ENCODE peak calls at places on chromosomes 6 and 20, in eight cellular contexts. D, S, W, A, M, U, N and X are unnamed samples.

GRCh38 chr20:44576297-44576696 is 6.1 kb upstream of the PKIG start:
- DNase-seq in S (no peak), D (no peak), N (no peak), A (no peak), W (peak), M (peak), U (peak), X (no peak)

GRCh38 chr20:19531446-19531845 is 226.6 kb upstream of the RIN2 start:
- DNase-seq in D (no peak), S (no peak), U (no peak), N (no peak), W (no peak), M (no peak), A (no peak), X (no peak)

GRCh38 chr20:51800769-51801219 is 1.5 kb downstream of the SALL4 start:
- DNase-seq in W (peak), U (peak), N (no peak), M (no peak), S (no peak), D (no peak), A (no peak), X (no peak)

GRCh38 chr6:16391451-16391912 is 153.1 kb downstream of the GMPR start:
- DNase-seq in D (no peak), N (no peak), U (no peak), S (no peak), M (no peak), A (no peak), W (no peak), X (no peak)

GRCh38 chr6:107545761-107546160 is 55.8 kb downstream of the SOBP start:
- DNase-seq in D (no peak), W (no peak), N (no peak), A (no peak), M (peak), S (no peak), U (no peak), X (no peak)

GRCh38 chr6:15615837-15616236 is 47.0 kb downstream of the DTNBP1 start:
- DNase-seq in M (no peak), A (no peak), N (no peak), S (no peak), D (no peak), W (peak), U (no peak), X (no peak)

GRCh38 chr6:84082693-84083265 is 49.2 kb downstream of the MRAP2 start:
- DNase-seq in U (peak), M (no peak), S (no peak), D (no peak), A (no peak), N (no peak), W (no peak), X (no peak)

GRCh38 chr20:13158339-13158738 is 62.7 kb upstream of the ISM1 start:
- DNase-seq in D (no peak), M (no peak), N (no peak), U (no peak), S (no peak), W (no peak), A (no peak), X (no peak)

GRCh38 chr6:1482381-1483166 is 93.2 kb downstream of the FOXF2 start:
- DNase-seq in U (no peak), W (peak), D (no peak), A (no peak), M (no peak), S (no peak), N (no peak), X (no peak)

GRCh38 chr6:81575446-81575845 is 177.0 kb downstream of the TENT5A start:
- DNase-seq in D (no peak), N (no peak), A (no peak), M (no peak), U (no peak), S (no peak), W (no peak), X (no peak)

GRCh38 chr20:41717464-41717863 is 99.3 kb upstream of the CHD6 start:
- DNase-seq in S (no peak), M (no peak), N (no peak), A (no peak), D (no peak), U (no peak), W (no peak), X (peak)

GRCh38 chr6:170545405-170545804 is 7.7 kb downstream of the PSMB1 start:
- DNase-seq in S (no peak), A (no peak), W (no peak), U (no peak), M (no peak), N (no peak), D (no peak), X (no peak)

GRCh38 chr6:128208078-128208477 is 307.2 kb upstream of the THEMIS start:
- DNase-seq in M (no peak), A (no peak), W (no peak), U (no peak), D (no peak), S (no peak), N (no peak), X (no peak)

GRCh38 chr6:92559611-92560010 is 859.7 kb downstream of the EPHA7 start:
- DNase-seq in D (no peak), U (no peak), N (no peak), W (no peak), S (no peak), A (no peak), M (no peak), X (no peak)

GRCh38 chr20:10940941-10941340 is 267.1 kb upstream of the JAG1 start:
- DNase-seq in W (peak), S (no peak), U (no peak), N (no peak), M (no peak), A (no peak), D (no peak), X (no peak)

GRCh38 chr20:32479012-32479411 is 106.1 kb downstream of the NOL4L start:
- DNase-seq in S (no peak), U (no peak), N (no peak), W (no peak), M (no peak), A (peak), D (no peak), X (no peak)

GRCh38 chr6:130858498-130859160 is 31.4 kb downstream of the SMLR1 start:
- DNase-seq in M (no peak), W (no peak), A (no peak), S (no peak), N (no peak), U (peak), D (no peak), X (no peak)

GRCh38 chr6:16229710-16230109 is 8.7 kb upstream of the GMPR start:
- DNase-seq in A (no peak), S (no peak), W (no peak), D (no peak), M (no peak), U (no peak), N (no peak), X (no peak)

GRCh38 chr6:31356216-31356945 is 598 bp downstream of the HLA-B start:
- DNase-seq in N (no peak), S (peak), A (peak), W (peak), U (no peak), D (peak), M (no peak), X (no peak)

GRCh38 chr6:148760568-148761531 is 14.0 kb downstream of the UST start:
- DNase-seq in S (peak), U (no peak), W (peak), A (peak), N (peak), D (peak), M (no peak), X (no peak)

GRCh38 chr6:33965766-33966165 is 162.0 kb upstream of the MLN start:
- DNase-seq in D (no peak), U (no peak), M (no peak), A (no peak), N (no peak), S (peak), W (no peak), X (no peak)

GRCh38 chr6:150128425-150128824 is 14.4 kb upstream of the PPP1R14C start:
- DNase-seq in A (no peak), U (no peak), S (no peak), W (no peak), M (no peak), D (no peak), N (no peak), X (no peak)

GRCh38 chr20:22472386-22472785 is 112.0 kb downstream of the FOXA2 start:
- DNase-seq in S (no peak), W (no peak), U (no peak), M (no peak), A (no peak), N (no peak), D (no peak), X (no peak)

GRCh38 chr6:57017069-57017468 is 29.4 kb upstream of the KIAA1586 start:
- DNase-seq in A (no peak), M (no peak), D (no peak), W (no peak), S (no peak), U (no peak), N (no peak), X (no peak)

GRCh38 chr20:46545077-46545826 is 5.2 kb downstream of the OCSTAMP start:
- DNase-seq in N (no peak), A (no peak), S (no peak), M (no peak), D (no peak), W (no peak), U (no peak), X (no peak)

GRCh38 chr6:27795697-27796494 is 116.3 kb downstream of the OR2B2 start:
- DNase-seq in W (peak), S (no peak), A (no peak), U (peak), M (peak), D (no peak), N (no peak), X (no peak)

GRCh38 chr20:34557936-34558319 is 590 bp upstream of the MAP1LC3A start:
- DNase-seq in N (no peak), D (no peak), M (no peak), S (no peak), W (no peak), A (peak), U (no peak), X (no peak)

GRCh38 chr6:104325341-104326172 is 534.2 kb downstream of the HACE1 start:
- DNase-seq in M (peak), U (peak), A (no peak), N (no peak), S (no peak), W (peak), D (no peak), X (peak)
- TF ChIP-seq CTCF in M (peak), U (peak), A (no peak), N (no peak), S (no peak), W (peak), D (peak), X (peak)

DNA sequence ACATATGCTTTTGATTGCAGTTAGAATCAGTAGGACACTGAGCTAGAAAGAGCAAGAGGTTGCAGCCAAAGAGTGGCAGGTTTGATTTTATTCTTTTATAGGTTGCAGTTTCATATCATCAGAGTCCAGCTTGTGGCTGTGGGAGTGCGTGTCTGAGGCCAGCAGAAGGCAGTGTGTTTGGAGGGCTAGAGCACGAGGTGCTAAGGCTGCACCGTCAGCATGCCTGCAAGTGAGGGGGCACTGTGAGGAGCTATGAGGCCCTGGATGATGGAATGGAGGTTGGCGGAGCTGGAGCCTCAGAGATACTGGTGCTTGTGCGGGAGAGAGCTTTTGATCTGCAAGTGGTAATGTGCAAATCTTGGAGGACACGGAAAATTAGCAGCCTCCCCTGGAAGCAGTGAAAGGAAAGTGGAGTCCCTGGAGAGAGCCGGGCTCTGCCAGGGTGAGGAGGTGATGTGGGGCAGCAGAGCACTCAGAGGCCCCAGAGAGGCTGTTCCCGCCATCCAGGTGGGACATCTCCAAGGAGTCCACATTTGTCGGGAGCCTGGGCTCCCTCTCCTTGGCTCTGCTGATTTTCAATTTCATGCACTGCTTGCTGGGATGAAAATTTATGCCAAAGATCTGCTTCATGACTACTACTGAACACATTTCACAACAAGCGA is 43.6 kb downstream of the PXDC1 start:
- DNase-seq in A (no peak), S (no peak), U (no peak), N (no peak), D (no peak), M (no peak), W (no peak), X (no peak)
- TF ChIP-seq CTCF in A (no peak), S (no peak), U (no peak), N (no peak), D (no peak), M (no peak), W (no peak), X (no peak)

DNA sequence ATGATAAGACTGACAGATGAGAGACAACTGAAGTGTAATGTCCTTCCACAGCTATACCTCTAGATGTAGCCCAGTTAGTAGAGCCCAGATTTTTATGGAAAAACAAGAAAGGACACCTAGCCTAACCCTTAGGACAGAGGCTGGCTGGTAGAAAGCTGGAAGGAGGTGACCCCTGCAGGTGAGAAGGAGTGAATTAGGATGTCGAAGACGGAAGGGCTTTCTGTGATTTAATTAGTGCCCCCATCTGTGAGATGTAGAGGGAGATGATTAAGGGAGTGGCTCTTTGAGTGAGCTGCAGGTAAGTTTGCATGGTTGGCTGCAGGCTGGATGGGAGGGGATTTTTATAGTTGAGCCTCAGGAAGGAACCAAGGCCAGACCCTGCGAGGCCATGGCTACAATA is 82.8 kb downstream of the GFRA4 start:
- DNase-seq in D (no peak), U (no peak), M (no peak), W (no peak), S (no peak), A (no peak), N (no peak), X (no peak)
- TF ChIP-seq CTCF in D (no peak), U (no peak), M (no peak), W (no peak), S (no peak), A (no peak), N (no peak), X (no peak)

GRCh38 chr6:163554032-163554431 is 139.5 kb downstream of the QKI start:
- DNase-seq in A (no peak), M (no peak), W (no peak), N (no peak), U (no peak), S (no peak), D (no peak), X (no peak)

GRCh38 chr6:163554663-163555062 is 140.1 kb downstream of the QKI start:
- DNase-seq in U (peak), M (peak), D (peak), N (peak), W (peak), S (no peak), A (peak), X (no peak)
- TF ChIP-seq CTCF in U (peak), M (peak), D (peak), N (peak), W (peak), S (no peak), A (peak), X (peak)

DNA sequence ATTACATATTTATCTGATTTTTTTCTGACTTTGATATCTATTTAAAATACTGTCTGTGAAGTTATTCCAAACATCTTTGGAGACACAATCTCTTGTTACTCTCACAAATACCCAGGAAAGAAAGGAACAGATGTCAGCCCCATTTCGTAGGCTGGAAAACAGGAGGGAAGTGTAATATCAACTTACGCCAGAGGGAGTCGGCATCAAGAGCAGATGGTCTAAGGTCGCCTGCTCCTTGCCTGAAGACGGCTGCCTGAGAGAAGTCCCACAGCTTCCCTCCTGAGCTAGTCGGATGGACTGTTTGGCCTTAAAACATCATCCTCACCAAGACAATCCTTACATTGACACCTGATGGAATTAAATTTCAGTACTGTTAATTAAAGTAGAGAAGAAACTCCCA is 13.4 kb downstream of the CST7 start:
- DNase-seq in W (no peak), N (no peak), U (no peak), S (no peak), D (no peak), A (no peak), M (no peak), X (no peak)
- TF ChIP-seq CTCF in W (no peak), N (no peak), U (no peak), S (no peak), D (no peak), A (no peak), M (no peak), X (no peak)

GRCh38 chr6:112603726-112604125 is 256.6 kb downstream of the RFPL4B start:
- DNase-seq in A (no peak), N (no peak), W (no peak), U (no peak), M (no peak), S (no peak), D (no peak), X (no peak)

GRCh38 chr6:112595201-112595600 is 248.1 kb downstream of the RFPL4B start:
- DNase-seq in M (no peak), W (no peak), S (no peak), U (no peak), N (no peak), A (no peak), D (no peak), X (no peak)

GRCh38 chr6:112595841-112596240 is 248.7 kb downstream of the RFPL4B start:
- DNase-seq in A (no peak), D (no peak), N (no peak), U (no peak), S (no peak), M (no peak), W (no peak), X (no peak)

GRCh38 chr6:112600168-112600567 is 253.0 kb downstream of the RFPL4B start:
- DNase-seq in S (no peak), D (no peak), M (no peak), U (no peak), W (no peak), A (no peak), N (no peak), X (no peak)
- TF ChIP-seq CTCF in S (no peak), D (no peak), M (no peak), U (no peak), W (no peak), A (no peak), N (no peak), X (no peak)

DNA sequence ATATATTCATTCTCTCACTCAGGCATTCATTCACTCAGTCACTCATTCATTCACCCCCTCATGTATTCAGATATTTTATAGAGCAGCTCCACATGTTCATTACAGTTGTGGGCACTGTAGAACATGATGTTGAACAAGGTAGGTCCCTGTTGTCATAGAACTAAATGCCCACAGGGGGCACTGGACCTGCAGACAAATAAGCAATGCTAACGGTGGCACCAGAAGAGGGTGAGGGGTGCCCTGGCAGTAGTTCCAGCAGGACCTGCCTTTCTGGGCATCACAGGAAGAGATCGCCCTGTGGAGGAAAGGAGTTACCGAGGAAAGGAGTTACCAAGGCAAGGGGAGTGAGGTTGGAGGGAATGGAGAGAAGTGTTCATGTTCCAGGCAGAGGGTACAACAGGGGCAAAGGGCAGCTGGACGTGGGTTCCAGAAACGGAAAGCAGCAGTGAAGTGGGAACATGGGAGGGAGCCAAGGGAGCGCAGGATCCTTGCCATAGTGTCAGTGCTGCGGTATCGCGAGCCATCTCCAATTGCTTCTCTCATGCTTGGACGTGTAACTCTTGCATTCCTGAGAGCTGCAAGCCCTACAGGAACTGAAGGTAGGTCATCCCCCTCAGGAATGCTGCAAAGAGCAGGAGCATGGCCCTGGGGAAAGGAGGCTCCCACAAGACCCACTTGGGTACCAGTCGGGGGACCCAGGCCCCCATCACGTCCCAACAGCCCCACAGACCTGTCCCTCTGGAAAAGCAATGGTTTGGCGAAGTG is 128.2 kb downstream of the EDN3 start:
- DNase-seq in N (no peak), A (no peak), M (no peak), D (no peak), U (no peak), W (no peak), S (no peak), X (no peak)
- TF ChIP-seq CTCF in N (no peak), A (no peak), M (no peak), D (no peak), U (peak), W (no peak), S (no peak), X (no peak)